ENCODE peak calls at places on chromosomes 4 and X, in six cellular contexts. B, D, E, K, P and O are unnamed samples.

GRCh38 chr4:152594981-152595916 is 59.4 kb upstream of the FBXW7 start:
- DNase-seq in B (no peak), D (no peak), E (no peak), K (peak), P (no peak), O (no peak)

GRCh38 chrX:83339724-83340123 is 168.4 kb upstream of the POU3F4 start:
- DNase-seq in B (no peak), D (no peak), E (no peak), K (no peak), P (no peak), O (no peak)

GRCh38 chr4:90495211-90495610 is 368.0 kb downstream of the CCSER1 start:
- DNase-seq in B (no peak), D (no peak), E (no peak), K (no peak), P (no peak), O (no peak)

GRCh38 chr4:176198316-176198903 is 3.0 kb upstream of the SPATA4 start:
- DNase-seq in B (no peak), D (no peak), E (no peak), K (no peak), P (no peak), O (no peak)

GRCh38 chrX:80663331-80663730 is 146.3 kb downstream of the BRWD3 start:
- DNase-seq in B (no peak), D (no peak), E (no peak), K (no peak), P (no peak), O (no peak)

GRCh38 chrX:140712413-140713173 is 3.0 kb downstream of the LINC00632 start:
- DNase-seq in B (no peak), D (peak), E (no peak), K (no peak), P (peak), O (peak)

GRCh38 chr4:48944252-48944651 is 37.7 kb upstream of the OCIAD2 start:
- DNase-seq in B (no peak), D (peak), E (peak), K (no peak), P (no peak), O (no peak)

GRCh38 chr4:172188248-172188976 is 375.2 kb downstream of the GALNTL6 start:
- DNase-seq in B (peak), D (no peak), E (no peak), K (no peak), P (no peak), O (no peak)

GRCh38 chr4:82423245-82424054 is 6.8 kb downstream of the HNRNPDL start:
- DNase-seq in B (no peak), D (no peak), E (no peak), K (no peak), P (peak), O (no peak)

GRCh38 chr4:79331126-79331876 is 5.4 kb upstream of the NAA11 start:
- DNase-seq in B (no peak), D (no peak), E (no peak), K (no peak), P (no peak), O (no peak)

GRCh38 chrX:109635151-109635550 is 10.2 kb upstream of the KCNE5 start:
- DNase-seq in B (no peak), D (peak), E (peak), K (no peak), P (peak), O (peak)

GRCh38 chr4:110793381-110793801 is 170.5 kb upstream of the PITX2 start:
- DNase-seq in B (no peak), D (no peak), E (no peak), K (no peak), P (peak), O (no peak)

GRCh38 chr4:122798101-122798500 is 28.5 kb upstream of the FGF2 start:
- DNase-seq in B (peak), D (peak), E (peak), K (no peak), P (peak), O (peak)

GRCh38 chr4:112973897-112974296 is 75.6 kb upstream of the ANK2 start:
- DNase-seq in B (no peak), D (no peak), E (no peak), K (no peak), P (no peak), O (no peak)

GRCh38 chrX:33188881-33189280 is 22.5 kb downstream of the DMD start:
- DNase-seq in B (no peak), D (no peak), E (no peak), K (no peak), P (peak), O (no peak)

GRCh38 chrX:148049441-148049840 is 68.3 kb downstream of the FMR1NB start:
- DNase-seq in B (peak), D (peak), E (peak), K (no peak), P (peak), O (peak)

GRCh38 chr4:171118091-171118490 is 695.1 kb upstream of the GALNTL6 start:
- DNase-seq in B (no peak), D (no peak), E (no peak), K (no peak), P (no peak), O (no peak)

GRCh38 chr4:147714575-147715401 is 17.1 kb upstream of the ARHGAP10 start:
- DNase-seq in B (no peak), D (no peak), E (no peak), K (no peak), P (peak), O (no peak)

GRCh38 chr4:187366530-187367279 is 628.9 kb upstream of the ZFP42 start:
- DNase-seq in B (peak), D (no peak), E (no peak), K (no peak), P (no peak), O (no peak)

GRCh38 chrX:147217334-147217733 is 402.8 kb upstream of the CXorf51A start:
- DNase-seq in B (no peak), D (no peak), E (no peak), K (no peak), P (no peak), O (no peak)

GRCh38 chr4:107275192-107275591 is 239.1 kb upstream of the DKK2 start:
- DNase-seq in B (no peak), D (no peak), E (no peak), K (no peak), P (no peak), O (no peak)

GRCh38 chr4:13601060-13601459 is 26.5 kb downstream of the BOD1L1 start:
- DNase-seq in B (no peak), D (no peak), E (no peak), K (peak), P (no peak), O (no peak)

GRCh38 chr4:87165886-87166285 is 54.5 kb downstream of the KLHL8 start:
- DNase-seq in B (peak), D (no peak), E (no peak), K (no peak), P (no peak), O (no peak)

GRCh38 chrX:45347877-45348675 is 147.4 kb upstream of the DIPK2B start:
- DNase-seq in B (no peak), D (no peak), E (no peak), K (no peak), P (peak), O (no peak)

GRCh38 chr4:154551872-154552686 is 1.9 kb upstream of the PLRG1 start:
- DNase-seq in B (peak), D (peak), E (peak), K (peak), P (peak), O (peak)

GRCh38 chrX:11756354-11757318 is 1.4 kb upstream of the MSL3 start:
- DNase-seq in B (no peak), D (no peak), E (no peak), K (no peak), P (no peak), O (no peak)

GRCh38 chrX:72666451-72666850 is 47.7 kb downstream of the PHKA1 start:
- DNase-seq in B (no peak), D (no peak), E (no peak), K (no peak), P (peak), O (no peak)

GRCh38 chrX:72662020-72662747 is 51.9 kb downstream of the PHKA1 start:
- DNase-seq in B (no peak), D (no peak), E (no peak), K (no peak), P (no peak), O (no peak)

GRCh38 chrX:72659726-72660125 is 54.4 kb downstream of the PHKA1 start:
- DNase-seq in B (no peak), D (no peak), E (no peak), K (no peak), P (no peak), O (no peak)

GRCh38 chrX:72663737-72664136 is 50.4 kb downstream of the PHKA1 start:
- DNase-seq in B (no peak), D (no peak), E (no peak), K (no peak), P (no peak), O (no peak)
- TF ChIP-seq BHLHE40 in B (no peak), D (no peak), E (no peak), K (no peak), P (no peak), O (no peak)

GRCh38 chr4:55851885-55852284 is 1.6 kb upstream of the EXOC1 start:
- DNase-seq in B (peak), D (no peak), E (no peak), K (no peak), P (no peak), O (no peak)
- TF ChIP-seq BHLHE40 in B (no peak), D (no peak), E (no peak), K (no peak), P (no peak), O (no peak)

DNA sequence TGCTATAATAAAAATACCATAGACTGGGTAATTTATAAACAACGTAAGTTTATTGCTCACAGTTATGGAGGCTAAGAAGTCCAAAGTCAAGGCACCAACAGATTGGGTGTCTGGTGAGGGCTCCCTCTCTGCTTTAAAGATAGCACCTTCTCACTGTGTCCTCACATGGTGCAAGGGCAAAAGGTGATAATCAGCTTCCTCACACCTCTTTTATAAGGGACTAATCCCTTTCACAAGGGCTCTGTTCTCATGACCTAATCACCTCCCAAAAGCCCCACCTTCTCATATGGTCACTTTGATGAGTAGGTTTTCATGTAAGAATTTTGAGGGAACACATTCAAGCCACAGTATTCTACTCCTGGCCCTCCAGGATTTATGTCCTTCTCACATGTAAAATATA is 641.7 kb upstream of the ATOH1 start:
- DNase-seq in B (no peak), D (no peak), E (no peak), K (no peak), P (no peak), O (no peak)
- TF ChIP-seq BHLHE40 in B (no peak), D (no peak), E (no peak), K (no peak), P (no peak), O (no peak)

DNA sequence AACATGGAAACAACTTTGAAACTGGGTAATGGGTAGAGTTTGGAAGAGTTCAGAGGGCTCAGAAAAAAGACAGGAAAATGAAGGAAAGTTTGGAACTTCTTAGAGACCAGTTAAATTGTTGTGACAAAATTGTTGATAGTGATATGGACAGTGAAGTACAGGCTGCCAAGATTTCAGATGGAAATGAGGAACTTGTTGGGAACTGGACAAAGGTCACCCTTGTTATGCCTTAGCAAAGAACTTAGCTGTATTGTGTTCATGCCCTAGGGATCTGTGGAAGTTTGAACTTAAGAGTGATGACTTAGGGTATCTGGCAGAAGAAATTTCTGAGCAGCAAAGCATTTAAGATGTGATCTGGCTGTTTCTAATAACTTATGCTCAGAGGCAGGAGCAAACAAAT is 5.1 kb upstream of the ARL13A start:
- DNase-seq in B (no peak), D (no peak), E (no peak), K (no peak), P (no peak), O (no peak)
- TF ChIP-seq BHLHE40 in B (no peak), D (no peak), E (no peak), K (no peak), P (no peak), O (no peak)

GRCh38 chrX:119410027-119410819 is 11.1 kb downstream of the SLC25A43 start:
- DNase-seq in B (peak), D (peak), E (no peak), K (no peak), P (peak), O (no peak)
- TF ChIP-seq BHLHE40 in B (no peak), D (no peak), E (no peak), K (no peak), P (no peak), O (no peak)

DNA sequence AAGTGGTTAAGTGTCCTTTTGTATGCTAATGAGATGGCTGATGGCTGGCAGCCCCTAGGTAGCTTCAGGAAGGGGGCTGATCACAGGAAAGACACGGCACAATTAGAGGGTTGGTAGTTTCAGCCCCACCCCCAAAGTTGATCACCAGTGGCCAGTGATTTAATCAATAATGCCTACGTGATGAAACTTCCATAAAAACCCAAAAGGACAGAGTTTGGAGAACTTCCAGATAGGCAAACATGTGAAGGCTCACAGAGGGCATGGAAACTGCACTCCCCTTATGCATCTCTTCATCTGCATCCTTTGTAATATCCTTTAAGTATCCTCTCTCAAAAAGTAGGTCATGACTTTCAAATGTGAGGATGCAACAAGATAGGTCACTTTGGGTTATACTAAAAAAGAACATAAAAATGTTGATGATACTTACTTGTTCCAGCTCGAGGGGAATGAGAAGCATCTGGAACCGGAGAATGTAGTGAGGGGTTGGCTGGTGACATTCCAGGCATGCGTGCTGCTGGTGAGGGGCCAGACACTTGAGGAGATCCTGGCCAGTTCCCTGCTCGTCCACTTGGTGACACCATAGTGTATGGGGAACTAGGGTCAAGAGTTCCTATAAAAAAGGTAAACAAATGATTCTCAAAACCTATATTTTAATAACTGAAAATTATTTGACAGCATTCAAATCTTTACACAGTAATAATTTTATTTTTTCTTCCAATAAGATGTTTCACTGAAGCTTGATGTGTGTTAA is 16.7 kb upstream of the CXorf38 start:
- DNase-seq in B (no peak), D (no peak), E (no peak), K (no peak), P (peak), O (peak)
- TF ChIP-seq BHLHE40 in B (no peak), D (no peak), E (no peak), K (no peak), P (no peak), O (no peak)

DNA sequence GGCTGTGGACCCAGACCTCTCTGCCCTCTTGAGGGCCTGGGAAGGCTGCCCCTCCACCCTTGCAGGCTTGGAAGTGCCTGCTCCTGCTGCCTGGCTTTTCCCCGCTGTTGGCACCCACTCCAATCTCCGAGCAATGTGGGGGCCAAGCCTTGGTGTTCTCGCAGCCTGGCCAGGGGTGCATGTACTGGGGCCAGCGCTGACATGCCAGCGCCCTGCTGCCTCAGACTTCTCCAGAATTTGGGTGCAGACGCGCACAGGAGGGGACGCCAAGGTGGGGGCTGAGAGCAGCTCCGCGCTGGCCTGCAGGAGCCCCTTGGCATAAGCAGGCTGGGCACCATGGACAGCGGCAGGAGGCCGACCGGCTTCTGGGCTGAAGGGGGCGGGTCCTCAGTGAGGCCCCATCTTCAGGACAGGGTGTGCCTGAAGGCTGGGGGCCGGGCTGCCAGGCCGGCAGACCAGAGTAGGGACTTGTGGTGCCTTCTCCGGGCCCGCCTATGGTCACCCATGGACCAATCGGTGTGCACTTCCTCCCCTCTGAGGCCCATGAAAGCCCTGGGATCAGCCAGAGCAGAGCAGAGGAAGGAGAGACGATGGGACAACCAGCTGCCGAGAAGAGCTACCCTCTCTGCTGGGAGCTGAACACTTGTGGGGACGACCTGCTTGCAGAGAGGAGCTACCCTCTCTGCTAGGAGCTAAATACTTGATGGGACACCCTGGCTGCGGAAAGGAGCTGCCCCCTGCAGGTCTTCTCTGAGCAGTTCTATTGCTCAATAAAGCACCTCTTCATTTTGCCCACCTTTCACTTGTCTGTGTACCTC is 118.3 kb downstream of the DNAAF6 start:
- DNase-seq in B (no peak), D (peak), E (peak), K (no peak), P (peak), O (peak)
- TF ChIP-seq BHLHE40 in B (no peak), D (no peak), E (no peak), K (no peak), P (no peak), O (no peak)

DNA sequence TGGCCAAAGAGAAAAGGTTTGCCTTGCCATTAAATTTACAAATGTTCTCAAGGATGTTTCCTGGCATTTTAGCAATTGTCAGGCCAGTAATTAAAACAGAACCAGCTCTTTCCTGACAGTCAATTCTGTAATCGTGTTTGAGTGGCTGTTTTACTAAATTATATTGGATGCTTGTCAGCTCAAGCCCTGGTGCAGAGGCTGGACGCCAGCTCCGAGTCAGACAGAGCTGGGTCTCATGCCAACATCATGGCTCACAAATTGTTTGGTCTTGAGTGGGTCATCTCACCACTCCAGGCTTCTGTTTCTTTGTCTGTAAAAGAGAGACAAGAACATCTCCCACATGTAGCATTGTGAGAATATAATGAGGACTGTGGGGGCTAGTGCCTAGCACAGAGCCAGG is 190.3 kb upstream of the PSAPL1 start:
- DNase-seq in B (no peak), D (no peak), E (no peak), K (no peak), P (peak), O (no peak)
- TF ChIP-seq BHLHE40 in B (no peak), D (no peak), E (no peak), K (no peak), P (no peak), O (no peak)

GRCh38 chrX:42920752-42921151 is 142.8 kb upstream of the PPP1R2C start:
- DNase-seq in B (no peak), D (no peak), E (no peak), K (no peak), P (no peak), O (no peak)
- TF ChIP-seq BHLHE40 in B (no peak), D (no peak), E (no peak), K (no peak), P (no peak), O (no peak)